ENCODE peak calls at places on chromosomes 4 and X, in nine cellular contexts. One of them, this sample, is unnamed.

GRCh38 chr4:1904042-1904441 is 32.8 kb downstream of the NSD2 start:
- DNase-seq in aorta: no peak
- DNase-seq in WERI-Rb-1: no peak
- DNase-seq in Peyer's patch: no peak
- DNase-seq in stomach: no peak
- DNase-seq in pancreas: no peak
- DNase-seq in transverse colon: no peak
- DNase-seq in cardiac muscle cell: no peak
- DNase-seq in CD4-positive, alpha-beta memory T cell: no peak
- DNase-seq in this sample: no peak

GRCh38 chrX:46961574-46962279 is 49.5 kb downstream of the JADE3 start:
- DNase-seq in aorta: no peak
- DNase-seq in WERI-Rb-1: peak
- DNase-seq in Peyer's patch: peak
- DNase-seq in stomach: no peak
- DNase-seq in pancreas: peak
- DNase-seq in transverse colon: no peak
- DNase-seq in cardiac muscle cell: no peak
- DNase-seq in CD4-positive, alpha-beta memory T cell: no peak
- DNase-seq in this sample: no peak

GRCh38 chr4:187283306-187283705 is 559.6 kb upstream of the FAT1 start:
- DNase-seq in aorta: no peak
- DNase-seq in WERI-Rb-1: no peak
- DNase-seq in Peyer's patch: no peak
- DNase-seq in stomach: no peak
- DNase-seq in pancreas: no peak
- DNase-seq in transverse colon: no peak
- DNase-seq in cardiac muscle cell: no peak
- DNase-seq in CD4-positive, alpha-beta memory T cell: no peak
- DNase-seq in this sample: no peak

GRCh38 chr4:114249561-114250356 is 270.3 kb upstream of the ARSJ start:
- DNase-seq in aorta: no peak
- DNase-seq in WERI-Rb-1: no peak
- DNase-seq in Peyer's patch: no peak
- DNase-seq in stomach: no peak
- DNase-seq in pancreas: no peak
- DNase-seq in transverse colon: no peak
- DNase-seq in cardiac muscle cell: no peak
- DNase-seq in CD4-positive, alpha-beta memory T cell: no peak
- DNase-seq in this sample: peak

GRCh38 chr4:168656055-168656660 is 159.3 kb downstream of the PALLD start:
- DNase-seq in aorta: no peak
- DNase-seq in WERI-Rb-1: no peak
- DNase-seq in Peyer's patch: no peak
- DNase-seq in stomach: no peak
- DNase-seq in pancreas: no peak
- DNase-seq in transverse colon: no peak
- DNase-seq in cardiac muscle cell: peak
- DNase-seq in CD4-positive, alpha-beta memory T cell: no peak
- DNase-seq in this sample: peak

GRCh38 chr4:47831026-47831689 is 6.7 kb downstream of the CORIN start:
- DNase-seq in aorta: no peak
- DNase-seq in WERI-Rb-1: peak
- DNase-seq in Peyer's patch: no peak
- DNase-seq in stomach: no peak
- DNase-seq in pancreas: no peak
- DNase-seq in transverse colon: no peak
- DNase-seq in cardiac muscle cell: no peak
- DNase-seq in CD4-positive, alpha-beta memory T cell: no peak
- DNase-seq in this sample: no peak

GRCh38 chr4:142846105-142846728 is at the start of gene INPP4B:
- DNase-seq in aorta: peak
- DNase-seq in WERI-Rb-1: peak
- DNase-seq in Peyer's patch: no peak
- DNase-seq in stomach: peak
- DNase-seq in pancreas: peak
- DNase-seq in transverse colon: peak
- DNase-seq in cardiac muscle cell: peak
- DNase-seq in CD4-positive, alpha-beta memory T cell: peak
- DNase-seq in this sample: peak

GRCh38 chr4:62117879-62118278 is 917.8 kb downstream of the ADGRL3 start:
- DNase-seq in aorta: no peak
- DNase-seq in WERI-Rb-1: no peak
- DNase-seq in Peyer's patch: no peak
- DNase-seq in stomach: no peak
- DNase-seq in pancreas: no peak
- DNase-seq in transverse colon: no peak
- DNase-seq in cardiac muscle cell: no peak
- DNase-seq in CD4-positive, alpha-beta memory T cell: no peak
- DNase-seq in this sample: no peak

GRCh38 chr4:22962186-22962786 is 269.5 kb downstream of the GBA3 start:
- DNase-seq in aorta: no peak
- DNase-seq in WERI-Rb-1: peak
- DNase-seq in Peyer's patch: no peak
- DNase-seq in stomach: no peak
- DNase-seq in pancreas: no peak
- DNase-seq in transverse colon: no peak
- DNase-seq in cardiac muscle cell: peak
- DNase-seq in CD4-positive, alpha-beta memory T cell: no peak
- DNase-seq in this sample: peak

GRCh38 chr4:173167793-173168395 is 717 bp upstream of the GALNT7 start:
- DNase-seq in aorta: peak
- DNase-seq in WERI-Rb-1: peak
- DNase-seq in Peyer's patch: peak
- DNase-seq in stomach: peak
- DNase-seq in pancreas: peak
- DNase-seq in transverse colon: peak
- DNase-seq in cardiac muscle cell: peak
- DNase-seq in CD4-positive, alpha-beta memory T cell: peak
- DNase-seq in this sample: peak

GRCh38 chr4:83252782-83253405 is 31.7 kb downstream of the COQ2 start:
- DNase-seq in aorta: peak
- DNase-seq in WERI-Rb-1: peak
- DNase-seq in Peyer's patch: peak
- DNase-seq in stomach: peak
- DNase-seq in pancreas: peak
- DNase-seq in transverse colon: peak
- DNase-seq in cardiac muscle cell: peak
- DNase-seq in CD4-positive, alpha-beta memory T cell: peak
- DNase-seq in this sample: peak

GRCh38 chrX:17564689-17565409 is 172.4 kb upstream of the SCML1 start:
- DNase-seq in aorta: peak
- DNase-seq in WERI-Rb-1: no peak
- DNase-seq in Peyer's patch: no peak
- DNase-seq in stomach: no peak
- DNase-seq in pancreas: no peak
- DNase-seq in transverse colon: no peak
- DNase-seq in cardiac muscle cell: peak
- DNase-seq in CD4-positive, alpha-beta memory T cell: no peak
- DNase-seq in this sample: peak

GRCh38 chr4:1711055-1711905 is 839 bp downstream of the SLBP start:
- DNase-seq in aorta: peak
- DNase-seq in WERI-Rb-1: no peak
- DNase-seq in Peyer's patch: peak
- DNase-seq in stomach: peak
- DNase-seq in pancreas: peak
- DNase-seq in transverse colon: peak
- DNase-seq in cardiac muscle cell: peak
- DNase-seq in CD4-positive, alpha-beta memory T cell: no peak
- DNase-seq in this sample: peak

GRCh38 chr4:143625632-143626031 is 74.8 kb downstream of the FREM3 start:
- DNase-seq in aorta: no peak
- DNase-seq in WERI-Rb-1: no peak
- DNase-seq in Peyer's patch: no peak
- DNase-seq in stomach: no peak
- DNase-seq in pancreas: no peak
- DNase-seq in transverse colon: no peak
- DNase-seq in cardiac muscle cell: no peak
- DNase-seq in CD4-positive, alpha-beta memory T cell: no peak
- DNase-seq in this sample: no peak

GRCh38 chr4:78567502-78568075 is 16.0 kb downstream of the ANXA3 start:
- DNase-seq in aorta: no peak
- DNase-seq in WERI-Rb-1: no peak
- DNase-seq in Peyer's patch: no peak
- DNase-seq in stomach: no peak
- DNase-seq in pancreas: no peak
- DNase-seq in transverse colon: no peak
- DNase-seq in cardiac muscle cell: no peak
- DNase-seq in CD4-positive, alpha-beta memory T cell: no peak
- DNase-seq in this sample: no peak

GRCh38 chr4:78566834-78567501 is 15.4 kb downstream of the ANXA3 start:
- DNase-seq in aorta: no peak
- DNase-seq in WERI-Rb-1: no peak
- DNase-seq in Peyer's patch: no peak
- DNase-seq in stomach: no peak
- DNase-seq in pancreas: no peak
- DNase-seq in transverse colon: no peak
- DNase-seq in cardiac muscle cell: no peak
- DNase-seq in CD4-positive, alpha-beta memory T cell: no peak
- DNase-seq in this sample: peak

GRCh38 chr4:78565971-78566372 is 14.4 kb downstream of the ANXA3 start:
- DNase-seq in aorta: no peak
- DNase-seq in WERI-Rb-1: no peak
- DNase-seq in Peyer's patch: no peak
- DNase-seq in stomach: no peak
- DNase-seq in pancreas: no peak
- DNase-seq in transverse colon: no peak
- DNase-seq in cardiac muscle cell: peak
- DNase-seq in CD4-positive, alpha-beta memory T cell: no peak
- DNase-seq in this sample: peak

GRCh38 chr4:78568640-78569261 is 17.2 kb downstream of the ANXA3 start:
- DNase-seq in aorta: no peak
- DNase-seq in WERI-Rb-1: no peak
- DNase-seq in Peyer's patch: no peak
- DNase-seq in stomach: no peak
- DNase-seq in pancreas: no peak
- DNase-seq in transverse colon: no peak
- DNase-seq in cardiac muscle cell: peak
- DNase-seq in CD4-positive, alpha-beta memory T cell: no peak
- DNase-seq in this sample: no peak

DNA sequence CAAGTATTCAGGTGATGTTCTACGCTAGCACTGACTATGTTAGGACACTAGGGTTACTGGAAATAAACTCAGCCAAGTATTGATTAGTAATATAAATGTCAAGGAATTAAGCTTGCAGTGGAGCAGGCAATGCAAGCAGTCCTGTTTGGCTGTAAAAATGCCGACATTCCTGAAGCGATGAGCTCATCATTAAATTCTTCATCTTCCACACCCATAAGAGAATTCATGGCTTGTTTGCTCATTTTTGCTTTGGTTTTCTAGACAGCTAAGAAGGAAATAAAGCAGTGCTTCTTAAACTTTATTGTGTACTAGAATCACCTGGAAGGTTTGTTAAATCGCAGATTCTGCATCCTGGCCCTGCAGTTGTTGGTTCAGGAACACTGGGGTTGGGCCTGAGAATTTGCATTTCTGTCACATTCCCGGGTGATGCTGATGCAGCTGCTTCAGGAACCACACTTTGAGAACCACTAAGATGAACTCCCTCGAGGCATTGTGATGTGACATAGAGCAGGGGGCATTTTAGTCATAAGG is 17.8 kb downstream of the ANXA3 start:
- DNase-seq in aorta: no peak
- DNase-seq in WERI-Rb-1: no peak
- DNase-seq in Peyer's patch: no peak
- DNase-seq in stomach: no peak
- DNase-seq in pancreas: peak
- DNase-seq in transverse colon: no peak
- DNase-seq in cardiac muscle cell: peak
- DNase-seq in CD4-positive, alpha-beta memory T cell: no peak
- DNase-seq in this sample: peak
- H3K27ac ChIP-seq in aorta: no peak
- H3K27ac ChIP-seq in WERI-Rb-1: no peak
- H3K27ac ChIP-seq in Peyer's patch: no peak
- H3K27ac ChIP-seq in stomach: no peak
- H3K27ac ChIP-seq in pancreas: peak
- H3K27ac ChIP-seq in transverse colon: no peak
- H3K27ac ChIP-seq in cardiac muscle cell: no peak
- H3K27ac ChIP-seq in CD4-positive, alpha-beta memory T cell: no peak
- H3K27ac ChIP-seq in this sample: peak

DNA sequence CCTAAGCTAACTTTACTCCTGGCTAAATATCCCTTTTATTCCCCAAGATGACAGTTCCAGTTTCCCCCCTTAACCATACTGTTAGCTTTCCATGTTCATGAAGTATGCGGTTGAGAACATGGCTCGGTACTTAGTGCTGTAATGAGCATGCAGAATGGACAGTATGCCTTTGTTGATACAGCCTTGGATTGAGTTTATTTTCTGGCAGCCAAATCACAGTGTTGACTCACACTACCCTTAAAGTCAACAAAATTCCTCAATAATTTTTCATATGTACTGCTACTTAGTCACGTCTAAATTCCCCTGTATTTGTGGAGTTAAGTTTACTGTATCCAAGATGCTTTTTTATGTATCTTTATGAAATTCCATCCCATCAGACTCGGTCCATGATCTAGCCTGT is 1.4 kb upstream of the VEGFC start:
- DNase-seq in aorta: no peak
- DNase-seq in WERI-Rb-1: no peak
- DNase-seq in Peyer's patch: no peak
- DNase-seq in stomach: no peak
- DNase-seq in pancreas: no peak
- DNase-seq in transverse colon: no peak
- DNase-seq in cardiac muscle cell: peak
- DNase-seq in CD4-positive, alpha-beta memory T cell: no peak
- DNase-seq in this sample: peak
- H3K27ac ChIP-seq in aorta: no peak
- H3K27ac ChIP-seq in WERI-Rb-1: no peak
- H3K27ac ChIP-seq in Peyer's patch: no peak
- H3K27ac ChIP-seq in stomach: no peak
- H3K27ac ChIP-seq in pancreas: no peak
- H3K27ac ChIP-seq in transverse colon: no peak
- H3K27ac ChIP-seq in cardiac muscle cell: no peak
- H3K27ac ChIP-seq in CD4-positive, alpha-beta memory T cell: no peak
- H3K27ac ChIP-seq in this sample: peak

DNA sequence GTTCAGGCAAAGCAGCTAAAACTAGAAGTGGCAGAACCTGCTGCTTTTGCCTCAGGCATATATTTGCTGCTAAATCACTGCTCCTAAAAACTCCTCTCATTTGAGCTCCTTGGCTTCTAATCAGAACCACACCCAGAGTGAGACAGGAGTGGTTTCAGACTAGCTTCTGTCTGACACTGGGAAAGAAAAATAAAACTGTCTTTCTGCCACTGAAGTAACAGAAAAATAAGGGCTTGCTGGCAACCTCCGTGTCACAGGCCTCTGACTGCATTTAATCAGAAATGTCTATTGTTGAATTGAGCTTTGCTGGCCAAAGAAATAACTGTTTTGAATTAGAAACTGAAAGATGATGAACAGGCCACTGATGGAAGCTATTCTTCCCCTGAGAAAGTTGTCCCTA is 52.1 kb upstream of the RAP2C start:
- DNase-seq in aorta: no peak
- DNase-seq in WERI-Rb-1: no peak
- DNase-seq in Peyer's patch: no peak
- DNase-seq in stomach: no peak
- DNase-seq in pancreas: no peak
- DNase-seq in transverse colon: no peak
- DNase-seq in cardiac muscle cell: no peak
- DNase-seq in CD4-positive, alpha-beta memory T cell: no peak
- DNase-seq in this sample: no peak
- H3K27ac ChIP-seq in aorta: no peak
- H3K27ac ChIP-seq in WERI-Rb-1: no peak
- H3K27ac ChIP-seq in Peyer's patch: no peak
- H3K27ac ChIP-seq in stomach: no peak
- H3K27ac ChIP-seq in pancreas: no peak
- H3K27ac ChIP-seq in transverse colon: peak
- H3K27ac ChIP-seq in cardiac muscle cell: no peak
- H3K27ac ChIP-seq in CD4-positive, alpha-beta memory T cell: no peak
- H3K27ac ChIP-seq in this sample: no peak

GRCh38 chr4:6894528-6895498 is 14.8 kb upstream of the TBC1D14 start:
- DNase-seq in aorta: no peak
- DNase-seq in WERI-Rb-1: no peak
- DNase-seq in Peyer's patch: no peak
- DNase-seq in stomach: peak
- DNase-seq in pancreas: no peak
- DNase-seq in transverse colon: peak
- DNase-seq in cardiac muscle cell: no peak
- DNase-seq in CD4-positive, alpha-beta memory T cell: no peak
- DNase-seq in this sample: no peak
- H3K27ac ChIP-seq in aorta: no peak
- H3K27ac ChIP-seq in WERI-Rb-1: no peak
- H3K27ac ChIP-seq in Peyer's patch: peak
- H3K27ac ChIP-seq in stomach: no peak
- H3K27ac ChIP-seq in pancreas: no peak
- H3K27ac ChIP-seq in transverse colon: no peak
- H3K27ac ChIP-seq in cardiac muscle cell: no peak
- H3K27ac ChIP-seq in CD4-positive, alpha-beta memory T cell: no peak
- H3K27ac ChIP-seq in this sample: no peak

This sample was measured in astrocyte.